ENCODE peak calls at places on chromosomes 7 and 10, in seven cellular contexts. E, G, I, U, B, R and H are unnamed samples.

GRCh38 chr7:46174192-46174572 is 253.1 kb upstream of the IGFBP3 start:
- DNase-seq in E (no peak), G (no peak), I (no peak), U (no peak), B (no peak), R (no peak), H (no peak)

GRCh38 chr7:52958621-52959140 is 76.8 kb upstream of the POM121L12 start:
- DNase-seq in E (no peak), G (no peak), I (no peak), U (no peak), B (no peak), R (no peak), H (no peak)

GRCh38 chr7:108441392-108441955 is 14.8 kb downstream of the NRCAM start:
- DNase-seq in E (no peak), G (no peak), I (no peak), U (no peak), B (no peak), R (no peak), H (no peak)

GRCh38 chr10:3658766-3659165 is 126.2 kb downstream of the KLF6 start:
- DNase-seq in E (no peak), G (no peak), I (no peak), U (no peak), B (no peak), R (no peak), H (no peak)

GRCh38 chr10:17836917-17837316 is 27.8 kb downstream of the MRC1 start:
- DNase-seq in E (no peak), G (no peak), I (peak; percentile 61), U (peak; percentile 88), B (peak; percentile 44), R (peak; percentile 61), H (no peak)

GRCh38 chr10:92544296-92544695 is 29.6 kb downstream of the IDE start:
- DNase-seq in E (no peak), G (no peak), I (no peak), U (peak; percentile 12), B (peak; percentile 5), R (no peak), H (peak; percentile 24)

GRCh38 chr10:7861509-7862120 is 43.3 kb downstream of the TAF3 start:
- DNase-seq in E (no peak), G (no peak), I (no peak), U (no peak), B (no peak), R (no peak), H (no peak)

GRCh38 chr10:83542774-83543291 is 596.5 kb upstream of the GHITM start:
- DNase-seq in E (no peak), G (no peak), I (no peak), U (no peak), B (peak; percentile 14), R (no peak), H (no peak)

GRCh38 chr7:155342313-155342712 is 44.6 kb downstream of the INSIG1 start:
- DNase-seq in E (no peak), G (no peak), I (no peak), U (no peak), B (no peak), R (no peak), H (no peak)

GRCh38 chr7:150385240-150385830 is 6.2 kb downstream of the ZNF775 start:
- DNase-seq in E (no peak), G (no peak), I (no peak), U (no peak), B (no peak), R (no peak), H (no peak)

GRCh38 chr10:26890956-26891355 is 30.2 kb upstream of the ABI1 start:
- DNase-seq in E (no peak), G (peak; percentile 47), I (peak; percentile 45), U (peak; percentile 68), B (peak; percentile 55), R (no peak), H (no peak)

GRCh38 chr7:28351450-28351849 is 60.9 kb upstream of the CREB5 start:
- DNase-seq in E (no peak), G (no peak), I (no peak), U (no peak), B (no peak), R (no peak), H (no peak)

GRCh38 chr10:125158528-125159485 is 1.6 kb downstream of the CTBP2 start:
- DNase-seq in E (no peak), G (no peak), I (peak; percentile 53), U (peak; percentile 58), B (no peak), R (peak; percentile 79), H (no peak)

GRCh38 chr10:103273026-103273425 is 3.9 kb upstream of the INA start:
- DNase-seq in E (no peak), G (peak; percentile 54), I (no peak), U (peak; percentile 98), B (peak; percentile 99), R (no peak), H (no peak)

GRCh38 chr10:77111611-77112550 is 525.7 kb downstream of the KCNMA1 start:
- DNase-seq in E (no peak), G (no peak), I (no peak), U (peak; percentile 95), B (peak; percentile 53), R (no peak), H (peak; percentile 3)

GRCh38 chr10:128007971-128008370 is 101.1 kb downstream of the PTPRE start:
- DNase-seq in E (no peak), G (no peak), I (no peak), U (no peak), B (no peak), R (peak; percentile 28), H (no peak)

GRCh38 chr10:72274730-72275350 is 1.1 kb downstream of the DDIT4 start:
- DNase-seq in E (peak; percentile 67), G (peak; percentile 85), I (peak; percentile 78), U (peak; percentile 75), B (no peak), R (peak; percentile 88), H (no peak)

GRCh38 chr7:92613720-92614119 is 23.5 kb upstream of the FAM133B start:
- DNase-seq in E (no peak), G (no peak), I (no peak), U (no peak), B (no peak), R (no peak), H (no peak)

GRCh38 chr10:110404374-110404773 is 93.3 kb upstream of the DUSP5 start:
- DNase-seq in E (no peak), G (no peak), I (no peak), U (peak; percentile 60), B (no peak), R (no peak), H (no peak)

GRCh38 chr10:87771871-87772500 is 46.0 kb downstream of the ATAD1 start:
- DNase-seq in E (no peak), G (no peak), I (no peak), U (peak; percentile 46), B (no peak), R (no peak), H (no peak)

GRCh38 chr7:105990141-105990540 is 27.1 kb downstream of the CDHR3 start:
- DNase-seq in E (no peak), G (no peak), I (no peak), U (no peak), B (no peak), R (no peak), H (no peak)

GRCh38 chr10:44316187-44316921 is 68.5 kb downstream of the CXCL12 start:
- DNase-seq in E (no peak), G (no peak), I (no peak), U (no peak), B (no peak), R (no peak), H (peak; percentile 43)

GRCh38 chr10:48606530-48607355 is 1.9 kb upstream of the ARHGAP22 start:
- DNase-seq in E (no peak), G (no peak), I (no peak), U (peak; percentile 95), B (peak; percentile 94), R (no peak), H (no peak)

DNA sequence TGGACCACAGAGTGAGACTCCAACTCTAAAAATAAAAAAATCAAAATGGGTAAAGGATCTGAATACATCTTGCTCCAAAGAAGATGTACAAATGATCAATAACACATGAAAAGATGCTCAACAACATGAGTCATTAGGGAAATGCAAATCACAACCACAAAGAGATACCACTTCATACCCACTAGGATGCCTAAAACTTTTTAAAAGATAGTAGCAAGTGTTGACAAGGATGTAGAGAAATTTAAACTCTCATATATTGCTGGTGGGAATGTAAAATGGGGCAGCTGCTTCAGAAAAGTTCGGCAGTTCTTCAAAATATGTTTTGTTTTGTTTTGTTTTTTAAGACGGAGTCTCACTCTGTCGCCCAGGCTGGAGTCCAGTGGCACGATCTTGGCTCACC is 45.7 kb upstream of the GTF2IRD1 start:
- DNase-seq in E (no peak), G (no peak), I (no peak), U (no peak), B (no peak), R (no peak), H (no peak)
- H3K4me3 ChIP-seq in E (no peak overlapping the region), G (no peak overlapping the region), I (no peak overlapping the region), U (no peak overlapping the region), B (no peak overlapping the region), R (no peak overlapping the region), H (no peak overlapping the region)

GRCh38 chr7:98133621-98134266 is 27.1 kb downstream of the LMTK2 start:
- DNase-seq in E (no peak), G (no peak), I (no peak), U (peak; percentile 24), B (no peak), R (no peak), H (no peak)
- H3K4me3 ChIP-seq in E (no peak overlapping the region), G (no peak overlapping the region), I (no peak overlapping the region), U (no peak overlapping the region), B (no peak overlapping the region), R (no peak overlapping the region), H (no peak overlapping the region)

DNA sequence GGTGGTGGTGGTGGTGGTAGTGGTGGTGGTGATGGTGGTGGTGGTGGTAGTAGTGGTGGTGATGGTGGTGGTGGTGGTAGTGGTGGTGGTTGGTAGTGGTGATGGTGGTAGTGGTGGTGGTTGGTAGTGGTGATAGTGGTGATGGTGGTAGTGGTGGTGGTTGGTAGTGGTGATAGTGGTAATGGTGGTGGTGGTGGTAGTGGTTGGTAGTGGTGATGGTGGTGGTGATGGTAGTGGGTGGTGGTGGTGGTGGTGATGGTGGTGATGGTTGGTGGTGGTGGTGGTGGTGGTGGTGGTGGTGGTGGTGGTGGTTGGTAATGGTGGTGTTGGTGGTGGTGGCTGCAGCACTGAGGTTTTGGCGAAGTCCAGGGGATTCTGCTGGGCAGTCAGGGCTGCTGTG is 58.5 kb downstream of the TMEM130 start:
- DNase-seq in E (no peak), G (no peak), I (no peak), U (no peak), B (no peak), R (no peak), H (no peak)
- H3K4me3 ChIP-seq in E (no peak overlapping the region), G (no peak overlapping the region), I (no peak overlapping the region), U (no peak overlapping the region), B (no peak overlapping the region), R (no peak overlapping the region), H (no peak overlapping the region)

GRCh38 chr7:157688439-157689268 is 351.9 kb downstream of the DNAJB6 start:
- DNase-seq in E (no peak), G (peak; percentile 25), I (no peak), U (no peak), B (no peak), R (peak; percentile 45), H (no peak)

GRCh38 chr7:157690058-157690832 is 353.4 kb downstream of the DNAJB6 start:
- DNase-seq in E (no peak), G (peak; percentile 24), I (no peak), U (no peak), B (no peak), R (peak; percentile 44), H (no peak)

GRCh38 chr7:157690833-157691382 is 354.1 kb downstream of the DNAJB6 start:
- DNase-seq in E (no peak), G (peak; percentile 72), I (peak; percentile 48), U (peak; percentile 40), B (peak; percentile 1), R (peak; percentile 57), H (no peak)

GRCh38 chr7:157687845-157688244 is 351.0 kb downstream of the DNAJB6 start:
- DNase-seq in E (no peak), G (no peak), I (no peak), U (no peak), B (no peak), R (no peak), H (no peak)

GRCh38 chr7:157689269-157690057 is 352.7 kb downstream of the DNAJB6 start:
- DNase-seq in E (no peak), G (peak; percentile 28), I (peak; percentile 16), U (no peak), B (no peak), R (peak; percentile 34), H (no peak)
- H3K4me3 ChIP-seq in E (no peak overlapping the region), G (peak overlapping the region; percentile 51), I (peak overlapping the region; percentile 39), U (no peak overlapping the region), B (no peak overlapping the region), R (peak overlapping the region; percentile 9), H (no peak overlapping the region)